ENCODE peak calls at places on chromosomes 12 and 14, in ten cellular contexts. W is right cardiac atrium; J is stimulated activated CD4-positive, alpha-beta T cell treated with anti-CD3 and anti-CD28 coated beads, TNF-alpha, amount 100 ng/mL, for 48 hours; R is bronchial epithelial cell; P is psoas muscle; B is RPMI7951; I is SK-N-SH; F is uterus; S is endothelial cell; V is AG20443. Y is an unnamed sample.

GRCh38 chr14:94451091-94451751 is 1.4 kb downstream of the SERPINA11 start:
- DNase-seq in W (no peak), J (no peak), R (no peak), P (no peak), B (no peak), I (no peak), F (no peak), S (no peak), V (no peak), Y (no peak)

GRCh38 chr12:57046947-57047890 is 2.7 kb downstream of the MYO1A start:
- DNase-seq in W (no peak), J (peak), R (no peak), P (no peak), B (no peak), I (no peak), F (no peak), S (no peak), V (peak), Y (no peak)

GRCh38 chr12:56522486-56523193 is 1.0 kb downstream of the RBMS2 start:
- DNase-seq in W (no peak), J (no peak), R (peak), P (no peak), B (peak), I (peak), F (no peak), S (no peak), V (peak), Y (no peak)

GRCh38 chr12:111298583-111299436 is 70.1 kb downstream of the PHETA1 start:
- DNase-seq in W (peak), J (peak), R (peak), P (peak), B (peak), I (peak), F (no peak), S (peak), V (peak), Y (no peak)

GRCh38 chr14:59657769-59658168 is 81.2 kb upstream of the CCDC175 start:
- DNase-seq in W (no peak), J (no peak), R (no peak), P (no peak), B (no peak), I (no peak), F (no peak), S (no peak), V (no peak), Y (no peak)

GRCh38 chr14:46034305-46034704 is 617.3 kb downstream of the RPL10L start:
- DNase-seq in W (no peak), J (no peak), R (no peak), P (no peak), B (no peak), I (no peak), F (no peak), S (no peak), V (no peak), Y (no peak)

GRCh38 chr12:93325855-93326254 is 51.9 kb upstream of the NUDT4 start:
- DNase-seq in W (no peak), J (no peak), R (peak), P (no peak), B (peak), I (no peak), F (no peak), S (no peak), V (peak), Y (no peak)

GRCh38 chr12:107131832-107132616 is 38.7 kb upstream of the CRY1 start:
- DNase-seq in W (no peak), J (no peak), R (peak), P (no peak), B (peak), I (peak), F (no peak), S (peak), V (peak), Y (no peak)

GRCh38 chr14:54894995-54895394 is 7.6 kb downstream of the GCH1 start:
- DNase-seq in W (no peak), J (no peak), R (peak), P (no peak), B (peak), I (no peak), F (no peak), S (no peak), V (peak), Y (no peak)

GRCh38 chr12:111322336-111323250 is 46.3 kb downstream of the PHETA1 start:
- DNase-seq in W (no peak), J (no peak), R (no peak), P (no peak), B (peak), I (no peak), F (no peak), S (no peak), V (no peak), Y (no peak)

GRCh38 chr14:90512332-90512951 is 115.6 kb downstream of the CALM1 start:
- DNase-seq in W (peak), J (no peak), R (no peak), P (no peak), B (no peak), I (no peak), F (no peak), S (no peak), V (no peak), Y (no peak)

Y was measured in T-helper 2 cell.